ENCODE peak calls at places on chromosomes 12 and 14, in six cellular contexts. V, S, B, Z, D and F are unnamed samples.

GRCh38 chr12:101653030-101653429 is 44.4 kb upstream of the CHPT1 start:
- DNase-seq in S (no peak), V (no peak), Z (no peak), B (no peak), D (no peak), F (no peak)

GRCh38 chr12:132143328-132144071 is 619 bp downstream of the DDX51 start:
- DNase-seq in Z (no peak), V (no peak), S (no peak), D (no peak), B (no peak), F (no peak)

GRCh38 chr12:108939594-108939993 is 59.7 kb downstream of the DAO start:
- DNase-seq in V (no peak), S (no peak), Z (peak; percentile 5), D (no peak), B (peak; percentile 26), F (no peak)

GRCh38 chr12:42039146-42039545 is 105.5 kb downstream of the GXYLT1 start:
- DNase-seq in B (peak; percentile 79), S (no peak), D (no peak), V (peak; percentile 9), Z (peak; percentile 21), F (no peak)

GRCh38 chr14:88025350-88025749 is 20.4 kb downstream of the GPR65 start:
- DNase-seq in S (no peak), D (no peak), Z (no peak), V (no peak), B (no peak), F (no peak)

GRCh38 chr14:24115451-24116110 is 832 bp upstream of the NRL start:
- DNase-seq in V (no peak), S (no peak), Z (no peak), D (no peak), B (no peak), F (no peak)

GRCh38 chr12:132649226-132649945 is 30.8 kb downstream of the P2RX2 start:
- DNase-seq in S (peak; percentile 72), V (no peak), D (no peak), Z (no peak), B (no peak), F (no peak)

GRCh38 chr14:24132061-24132685 is 1.7 kb downstream of the FITM1 start:
- DNase-seq in D (peak; percentile 82), B (no peak), V (no peak), S (no peak), Z (no peak), F (peak; percentile 67)

GRCh38 chr12:123559468-123559867 is 24.9 kb upstream of the TMED2 start:
- DNase-seq in D (no peak), S (no peak), Z (no peak), V (no peak), B (no peak), F (no peak)

GRCh38 chr12:121578230-121579189 is 2.3 kb downstream of the KDM2B start:
- DNase-seq in Z (no peak), S (peak; percentile 40), D (no peak), B (peak; percentile 22), V (no peak), F (peak; percentile 28)

GRCh38 chr12:100427078-100427477 is 46.6 kb upstream of the NR1H4 start:
- DNase-seq in S (no peak), V (peak; percentile 3), Z (peak; percentile 38), D (no peak), B (peak; percentile 73), F (no peak)

GRCh38 chr14:65237956-65238355 is 135.6 kb upstream of the MAX start:
- DNase-seq in S (no peak), V (no peak), Z (no peak), D (no peak), B (no peak), F (no peak)

GRCh38 chr12:114400925-114401324 is 5.0 kb downstream of the TBX5 start:
- DNase-seq in V (no peak), B (peak; percentile 34), D (no peak), S (no peak), Z (peak; percentile 85), F (no peak)

GRCh38 chr14:63039800-63040380 is 5.4 kb downstream of the KCNH5 start:
- DNase-seq in S (no peak), D (no peak), B (peak; percentile 88), V (no peak), Z (peak; percentile 50), F (no peak)

GRCh38 chr12:105076098-105076497 is 8.2 kb downstream of the ALDH1L2 start:
- DNase-seq in D (no peak), Z (peak; percentile 63), B (peak; percentile 78), V (no peak), S (no peak), F (no peak)

GRCh38 chr14:92105845-92106094 is 612 bp downstream of the ATXN3 start:
- DNase-seq in B (peak; percentile 69), V (no peak), S (peak; percentile 64), Z (no peak), D (peak; percentile 32), F (peak; percentile 41)

GRCh38 chr14:20422886-20423285 is 9.6 kb upstream of the TEP1 start:
- DNase-seq in B (no peak), V (no peak), D (no peak), S (no peak), Z (no peak), F (no peak)

GRCh38 chr14:29937116-29937515 is 9.5 kb upstream of the PRKD1 start:
- DNase-seq in V (no peak), Z (peak; percentile 12), B (peak; percentile 59), S (no peak), D (no peak), F (no peak)

GRCh38 chr14:79080040-79080439 is 909.9 kb downstream of the NRXN3 start:
- DNase-seq in D (no peak), B (no peak), V (no peak), Z (no peak), S (no peak), F (no peak)

GRCh38 chr12:24496755-24497154 is 452.1 kb downstream of the BCAT1 start:
- DNase-seq in Z (no peak), D (no peak), S (no peak), V (no peak), B (peak; percentile 78), F (no peak)

GRCh38 chr14:54699087-54699530 is 132.2 kb downstream of the SAMD4A start:
- DNase-seq in Z (no peak), B (no peak), S (no peak), V (no peak), D (no peak), F (peak; percentile 40)

GRCh38 chr12:64009321-64010068 is 165.0 kb downstream of the SRGAP1 start:
- DNase-seq in D (no peak), Z (no peak), V (no peak), S (no peak), B (no peak), F (no peak)

GRCh38 chr12:19909418-19909817 is 458.9 kb upstream of the PDE3A start:
- DNase-seq in D (no peak), V (no peak), S (no peak), B (no peak), Z (no peak), F (no peak)

GRCh38 chr12:109111775-109112491 is 4.5 kb upstream of the ACACB start:
- DNase-seq in S (peak; percentile 85), V (no peak), D (peak; percentile 66), Z (peak; percentile 28), B (peak; percentile 72), F (peak; percentile 73)

GRCh38 chr12:113392988-113393579 is 10.6 kb downstream of the SDS start:
- DNase-seq in V (no peak), Z (peak; percentile 25), D (no peak), S (peak; percentile 24), B (peak; percentile 49), F (no peak)

GRCh38 chr12:69984216-69984615 is 159.2 kb downstream of the MYRFL start:
- DNase-seq in V (no peak), Z (no peak), S (no peak), D (no peak), B (no peak), F (no peak)

GRCh38 chr12:27619308-27619707 is 76.9 kb upstream of the REP15 start:
- DNase-seq in D (no peak), Z (peak; percentile 86), B (peak; percentile 94), S (no peak), V (peak; percentile 61), F (no peak)

GRCh38 chr12:117470804-117471203 is 109.4 kb upstream of the NOS1 start:
- DNase-seq in Z (no peak), V (no peak), S (no peak), B (no peak), D (no peak), F (no peak)
- TF ChIP-seq CTCF in Z (peak; percentile 55), V (peak; percentile 60), S (no peak), B (peak; percentile 17), D (no peak), F (no peak)

DNA sequence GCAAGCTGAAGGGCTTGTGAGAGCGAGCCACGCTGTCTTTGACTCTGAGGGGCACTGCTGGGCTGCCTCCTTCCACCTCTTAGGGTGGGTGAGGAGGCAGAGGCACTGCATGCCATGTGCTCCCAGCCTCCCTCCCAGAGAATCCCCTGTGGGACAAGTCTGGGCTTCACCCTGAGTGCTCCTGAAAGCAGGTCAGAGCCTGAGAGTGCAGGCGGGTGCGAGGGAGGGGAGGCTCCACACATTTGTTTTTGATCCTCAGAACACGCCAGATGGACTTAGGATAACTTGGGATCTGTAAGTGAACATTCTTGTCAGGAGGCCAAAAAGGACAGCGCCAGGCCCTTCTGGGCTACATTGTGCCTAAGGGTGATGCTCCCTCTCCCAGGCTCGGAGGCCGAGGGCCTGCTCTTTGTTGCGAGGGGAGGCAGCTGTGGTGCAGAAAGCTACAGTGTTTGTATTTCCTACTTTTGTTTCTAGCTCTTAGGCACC is 155.4 kb downstream of the TMX1 start:
- DNase-seq in V (peak; percentile 99), S (no peak), Z (peak; percentile 74), D (peak; percentile 16), B (peak; percentile 97), F (peak; percentile 29)
- TF ChIP-seq CTCF in V (peak; percentile 3), S (no peak), Z (no peak), D (no peak), B (peak; percentile 11), F (no peak)

DNA sequence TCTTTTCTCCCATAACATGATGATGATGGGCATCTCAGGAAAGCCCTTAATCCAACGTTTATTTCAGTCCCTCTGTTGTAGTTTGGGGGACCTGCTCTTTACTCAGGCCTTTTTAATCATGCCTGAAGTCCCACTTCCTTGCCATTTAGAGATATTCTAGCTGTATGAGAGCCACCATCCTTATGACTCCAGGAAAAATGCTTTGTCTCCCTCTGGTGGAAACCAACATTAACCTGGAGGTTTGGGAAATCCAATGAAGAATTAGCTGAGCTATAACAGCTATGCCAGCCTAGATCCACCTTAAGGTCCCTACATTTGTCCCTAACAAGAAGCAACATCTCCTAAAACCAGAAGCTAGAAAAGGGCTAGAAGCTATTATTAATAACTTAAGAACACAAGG is 1399.1 kb downstream of the LRFN5 start:
- DNase-seq in D (no peak), B (peak; percentile 8), V (no peak), Z (no peak), S (no peak), F (no peak)
- TF ChIP-seq CTCF in D (no peak), B (no peak), V (no peak), Z (no peak), S (no peak), F (no peak)

DNA sequence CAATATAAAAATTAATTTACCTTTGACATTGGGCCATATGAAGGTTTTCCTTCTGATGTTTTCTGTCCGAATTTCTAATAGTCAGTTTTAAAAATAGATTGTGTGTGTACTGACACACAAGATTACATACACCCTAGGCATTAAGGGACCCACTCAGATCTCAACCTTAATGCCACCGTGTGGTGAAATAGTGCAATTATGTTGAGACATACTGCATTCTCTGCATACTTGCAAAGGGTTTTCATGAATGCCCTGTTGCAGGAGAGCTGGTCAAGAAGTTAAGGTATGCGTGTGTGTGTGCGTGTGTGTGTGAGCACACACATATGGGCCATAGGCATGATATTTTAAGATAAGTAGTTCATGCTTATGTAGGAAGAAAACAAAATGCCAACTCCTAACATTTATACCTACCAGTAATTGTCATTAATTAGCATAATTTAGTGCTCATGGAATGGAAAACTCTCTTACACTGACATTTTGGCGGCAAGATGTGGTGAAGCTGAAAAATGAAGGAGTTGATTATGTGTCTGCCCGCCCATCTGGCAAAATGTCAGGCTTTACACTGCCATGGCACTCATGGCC is 58.8 kb downstream of the PIK3C2G start:
- DNase-seq in B (peak; percentile 91), Z (peak; percentile 79), D (peak; percentile 22), V (peak; percentile 30), S (no peak), F (no peak)
- TF ChIP-seq CTCF in B (peak; percentile 58), Z (peak; percentile 80), D (no peak), V (peak; percentile 50), S (peak; percentile 51), F (peak; percentile 38)